ENCODE peak calls at places on chromosomes 2 and 18, in nine cellular contexts. R is IMR-90, I is tibial nerve, Z is gastrocnemius medialis, M is suprapubic skin, W is uterus, U is NB4, G is heart left ventricle, T is endothelial cell of umbilical vein. P is an unnamed sample.

GRCh38 chr2:98761267-98761781 is 30.4 kb upstream of the MGAT4A start:
- DNase-seq in U (no peak), Z (no peak), G (no peak), R (no peak), W (no peak), I (no peak), T (peak; percentile 32), M (no peak), P (no peak)

GRCh38 chr18:76824136-76824676 is 1.8 kb downstream of the ZNF236 start:
- DNase-seq in I (no peak), M (no peak), T (no peak), G (no peak), U (no peak), W (no peak), Z (no peak), R (no peak), P (no peak)

GRCh38 chr2:9360701-9361100 is 62.6 kb downstream of the ITGB1BP1 start:
- DNase-seq in U (no peak), R (no peak), T (no peak), M (no peak), G (no peak), I (no peak), W (no peak), Z (no peak), P (no peak)

GRCh38 chr2:158953454-158953853 is 15.0 kb upstream of the TANC1 start:
- DNase-seq in I (no peak), M (no peak), U (no peak), R (peak; percentile 80), Z (no peak), T (peak; percentile 86), W (peak; percentile 46), G (no peak), P (no peak)

GRCh38 chr2:217905395-217905794 is 97.4 kb downstream of the TNS1 start:
- DNase-seq in G (peak; percentile 73), I (peak; percentile 57), R (no peak), T (no peak), M (no peak), Z (peak; percentile 83), W (peak; percentile 56), U (no peak), P (peak; percentile 58)

GRCh38 chr2:178584666-178585065 is 104.4 kb downstream of the PLEKHA3 start:
- DNase-seq in W (no peak), M (no peak), Z (no peak), G (no peak), T (no peak), R (no peak), U (no peak), I (no peak), P (no peak)

GRCh38 chr2:100013892-100014677 is 128.3 kb downstream of the AFF3 start:
- DNase-seq in G (peak; percentile 81), U (no peak), W (peak; percentile 83), T (peak; percentile 21), I (peak; percentile 19), R (peak; percentile 99), Z (no peak), M (no peak), P (peak; percentile 64)

GRCh38 chr2:1882471-1882870 is 138.2 kb upstream of the PXDN start:
- DNase-seq in I (no peak), M (no peak), R (no peak), T (no peak), Z (no peak), U (no peak), G (no peak), W (no peak), P (no peak)

GRCh38 chr2:62505109-62505508 is 886 bp downstream of the TMEM17 start:
- DNase-seq in M (no peak), U (peak; percentile 9), I (no peak), W (no peak), R (no peak), T (peak; percentile 26), G (no peak), Z (no peak), P (no peak)

GRCh38 chr2:62501794-62502500 is 4.0 kb downstream of the TMEM17 start:
- DNase-seq in I (no peak), W (no peak), T (no peak), G (no peak), M (no peak), U (no peak), R (peak; percentile 87), Z (no peak), P (no peak)

GRCh38 chr2:62506421-62506750 is 391 bp upstream of the TMEM17 start:
- DNase-seq in M (no peak), W (no peak), U (no peak), T (no peak), G (no peak), R (no peak), Z (no peak), I (no peak), P (no peak)

GRCh38 chr2:62504657-62505056 is 1.3 kb downstream of the TMEM17 start:
- DNase-seq in W (no peak), Z (no peak), T (no peak), R (no peak), M (no peak), G (no peak), I (no peak), U (no peak), P (no peak)

DNA sequence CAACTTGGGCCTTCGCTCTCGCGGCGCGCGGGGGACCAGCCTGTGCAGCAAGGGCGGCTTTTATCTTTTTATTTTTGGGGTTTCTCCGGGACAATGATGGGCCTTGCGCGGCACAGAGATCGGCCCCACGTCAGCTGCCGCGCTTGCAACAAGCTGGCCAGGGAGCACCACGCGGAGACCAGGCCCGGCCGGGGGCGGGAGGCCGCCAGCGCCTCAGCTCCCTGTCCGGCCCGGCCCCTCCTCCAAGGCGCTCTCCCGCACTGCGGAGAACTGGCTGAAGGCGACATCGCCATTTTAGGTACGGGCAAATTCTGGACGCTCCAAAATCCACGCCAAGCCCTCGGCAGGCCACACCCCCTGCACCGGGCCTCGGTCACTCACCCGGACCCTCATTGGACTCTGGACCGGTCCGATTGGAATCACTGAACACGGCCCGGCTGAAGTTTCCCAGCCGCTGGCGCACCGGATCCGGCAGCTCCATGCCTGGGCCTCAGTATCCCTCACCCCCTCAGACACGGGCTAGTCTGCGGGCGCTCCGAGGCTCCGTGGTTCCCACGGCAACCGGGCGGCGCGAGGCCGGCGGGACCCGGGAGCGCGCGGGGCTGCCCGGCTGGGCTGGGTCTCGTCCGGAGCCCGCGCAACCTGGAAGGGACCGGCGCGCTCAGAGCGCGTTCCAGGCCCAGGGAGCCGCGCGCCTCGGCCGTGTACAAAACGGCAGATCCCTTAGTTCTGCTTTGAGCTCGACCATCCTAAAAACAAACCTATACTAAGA is at the start of gene TMEM17:
- DNase-seq in T (peak; percentile 90), Z (peak; percentile 85), R (peak; percentile 89), M (peak; percentile 93), W (peak; percentile 95), I (peak; percentile 77), G (peak; percentile 95), U (peak; percentile 75), P (peak; percentile 98)
- TF ChIP-seq POLR2A in T (no peak), Z (no peak), R (peak; percentile 24), M (no peak), W (peak; percentile 70), I (peak; percentile 15), G (peak; percentile 31), U (no peak), P (peak; percentile 86)

GRCh38 chr2:242098445-242099128 is 229.1 kb downstream of the RTP5 start:
- DNase-seq in Z (no peak), T (no peak), M (no peak), W (no peak), I (no peak), U (peak; percentile 92), R (peak; percentile 53), G (no peak), P (no peak)
- TF ChIP-seq POLR2A in Z (no peak), T (no peak), M (no peak), W (no peak), I (no peak), U (no peak), R (no peak), G (no peak), P (no peak)

GRCh38 chr2:164840458-164840929 is 1.1 kb downstream of the COBLL1 start:
- DNase-seq in T (peak; percentile 66), Z (peak; percentile 6), I (peak; percentile 23), U (no peak), M (peak; percentile 69), R (no peak), W (peak; percentile 18), G (peak; percentile 53), P (peak; percentile 92)

GRCh38 chr2:164840930-164841718 is 499 bp downstream of the COBLL1 start:
- DNase-seq in G (peak; percentile 86), R (peak; percentile 32), Z (peak; percentile 28), M (peak; percentile 73), T (peak; percentile 83), I (peak; percentile 38), W (peak; percentile 54), U (peak; percentile 21), P (peak; percentile 86)

GRCh38 chr2:164842624-164842966 is 972 bp upstream of the COBLL1 start:
- DNase-seq in I (no peak), G (no peak), W (no peak), M (no peak), Z (no peak), T (no peak), U (no peak), R (no peak), P (no peak)

GRCh38 chr2:164843346-164843841 is 1.8 kb upstream of the COBLL1 start:
- DNase-seq in W (no peak), U (no peak), I (no peak), Z (no peak), R (no peak), M (no peak), T (no peak), G (no peak), P (no peak)

DNA sequence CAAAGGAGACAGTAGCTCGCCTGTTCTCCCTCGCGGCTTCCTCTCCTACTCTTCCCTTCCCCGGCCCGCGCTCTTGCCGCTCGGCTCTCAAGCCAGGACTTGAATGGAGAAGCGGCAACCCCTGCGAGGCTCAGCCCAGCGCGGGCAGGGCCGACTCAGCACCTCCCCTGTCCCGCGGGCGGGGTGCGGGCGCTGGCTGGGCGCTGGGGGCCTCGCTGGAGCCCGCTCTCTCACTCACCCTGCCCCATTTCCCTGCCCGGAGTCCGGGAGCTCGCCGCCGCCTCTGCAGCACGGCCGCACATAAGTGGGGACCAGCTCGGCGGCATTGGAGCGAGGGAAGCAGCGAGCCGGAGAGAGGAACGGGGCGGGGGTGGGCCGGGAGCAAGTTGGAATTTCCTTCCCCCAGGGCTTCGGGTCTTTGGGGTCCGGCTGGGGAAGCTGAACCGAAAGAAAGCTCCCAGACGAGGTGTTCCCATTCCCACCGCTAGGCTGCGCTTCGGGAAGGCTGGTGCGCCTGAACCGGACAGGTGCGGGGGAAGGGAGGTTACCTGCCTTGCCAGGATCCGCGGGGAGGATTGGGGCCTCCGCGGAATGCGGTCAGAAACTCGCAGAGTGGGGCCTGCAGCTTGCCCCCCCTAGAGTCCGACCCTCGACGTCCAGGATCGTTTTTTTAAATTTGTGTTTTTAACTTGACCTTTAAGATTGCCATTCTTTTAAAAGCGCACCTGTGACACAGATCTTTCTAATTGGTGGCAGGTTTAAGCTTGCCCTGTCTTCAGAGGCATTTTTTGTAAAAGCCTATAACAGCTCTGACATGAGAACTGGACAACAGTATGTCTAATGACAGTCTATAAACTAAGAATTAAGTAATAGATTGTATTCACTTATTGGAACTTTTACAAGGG is at the start of gene COBLL1:
- DNase-seq in W (peak; percentile 63), Z (peak; percentile 54), R (peak; percentile 41), M (peak; percentile 89), I (peak; percentile 42), U (peak; percentile 30), G (peak; percentile 77), T (peak; percentile 78), P (peak; percentile 84)
- TF ChIP-seq POLR2A in W (no peak), Z (no peak), R (no peak), M (no peak), I (no peak), U (no peak), G (no peak), T (no peak), P (no peak)

GRCh38 chr18:62523255-62523588 is 397 bp downstream of the ZCCHC2 start:
- DNase-seq in T (no peak), M (no peak), G (no peak), I (no peak), U (no peak), Z (no peak), W (no peak), R (no peak), P (no peak)

GRCh38 chr18:62521588-62521987 is 1.2 kb upstream of the ZCCHC2 start:
- DNase-seq in T (no peak), I (no peak), M (no peak), G (no peak), R (no peak), U (peak; percentile 70), W (no peak), Z (no peak), P (no peak)

GRCh38 chr18:62522178-62522509 is 681 bp upstream of the ZCCHC2 start:
- DNase-seq in U (no peak), I (no peak), M (no peak), T (no peak), G (no peak), R (no peak), W (no peak), Z (no peak), P (no peak)

GRCh38 chr18:62523631-62524442 is 1.0 kb downstream of the ZCCHC2 start:
- DNase-seq in Z (no peak), T (peak; percentile 53), I (peak; percentile 22), U (peak; percentile 71), G (peak; percentile 57), R (peak; percentile 52), W (peak; percentile 50), M (peak; percentile 84), P (peak; percentile 56)

DNA sequence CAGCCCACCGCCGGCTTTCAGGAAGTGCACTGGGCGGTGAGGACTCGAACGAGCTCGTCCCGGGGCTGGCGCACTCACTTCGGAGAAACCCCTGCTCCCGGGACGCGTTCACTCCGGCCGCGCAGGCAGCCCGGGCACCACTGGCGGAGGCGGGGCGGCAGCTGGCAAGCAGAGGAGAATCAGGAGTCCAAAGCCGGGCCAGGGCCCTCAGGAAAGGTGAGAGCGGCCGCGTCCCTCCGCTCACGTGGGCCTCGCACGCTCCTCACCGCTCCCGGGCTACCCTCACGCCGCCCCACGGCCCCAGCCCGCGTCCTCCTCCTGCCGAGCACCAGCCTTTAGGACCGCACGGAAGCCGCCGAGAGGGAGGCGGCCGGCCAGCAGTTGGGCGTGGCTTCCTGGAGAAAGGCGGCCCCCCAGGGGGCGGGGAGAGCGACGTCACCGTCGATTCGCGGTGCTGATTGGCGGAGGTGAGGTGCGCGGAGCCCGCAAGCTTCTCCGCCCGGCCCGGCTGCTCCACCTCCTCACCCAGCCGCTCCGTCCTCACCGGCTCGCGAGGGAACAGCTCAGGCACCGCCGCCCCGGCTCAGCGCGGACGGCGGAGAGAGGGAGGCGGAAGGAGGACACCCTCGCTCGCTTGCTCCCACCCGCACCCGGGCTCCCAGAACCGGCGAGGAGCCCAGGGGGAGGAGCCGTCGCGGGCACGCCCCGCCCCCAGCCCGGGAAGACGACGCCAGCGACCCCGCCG is at the start of gene ZCCHC2:
- DNase-seq in M (peak; percentile 98), U (peak; percentile 97), I (peak; percentile 96), Z (peak; percentile 98), T (peak; percentile 99), R (peak; percentile 96), G (peak; percentile 99), W (peak; percentile 97), P (peak; percentile 100)
- TF ChIP-seq POLR2A in M (peak; percentile 65), U (peak; percentile 12), I (peak; percentile 83), Z (peak; percentile 95), T (peak; percentile 79), R (peak; percentile 65), G (peak; percentile 89), W (peak; percentile 84), P (peak; percentile 90)